ENCODE peak calls at places on chromosomes 11 and 22, in six cellular contexts. One of them, this sample, is unnamed.

GRCh38 chr22:37196539-37197450 is 8.7 kb upstream of the C1QTNF6 start:
- DNase-seq in IMR-90: peak
- DNase-seq in neuronal stem cell: no peak
- DNase-seq in H9: no peak
- DNase-seq in mesendoderm: peak
- DNase-seq in mesenchymal stem cell: peak
- DNase-seq in this sample: no peak

GRCh38 chr11:8650401-8650990 is 32.0 kb downstream of the TRIM66 start:
- DNase-seq in IMR-90: peak
- DNase-seq in neuronal stem cell: no peak
- DNase-seq in H9: no peak
- DNase-seq in mesendoderm: no peak
- DNase-seq in mesenchymal stem cell: peak
- DNase-seq in this sample: no peak

GRCh38 chr11:62433553-62434301 is 14.9 kb downstream of the SCGB1A1 start:
- DNase-seq in IMR-90: no peak
- DNase-seq in neuronal stem cell: no peak
- DNase-seq in H9: no peak
- DNase-seq in mesendoderm: no peak
- DNase-seq in mesenchymal stem cell: no peak
- DNase-seq in this sample: no peak

GRCh38 chr22:39534591-39535301 is 2.2 kb upstream of the RPS19BP1 start:
- DNase-seq in IMR-90: peak
- DNase-seq in neuronal stem cell: peak
- DNase-seq in H9: peak
- DNase-seq in mesendoderm: peak
- DNase-seq in mesenchymal stem cell: peak
- DNase-seq in this sample: no peak

GRCh38 chr22:20418211-20418788 is 19.3 kb downstream of the SCARF2 start:
- DNase-seq in IMR-90: peak
- DNase-seq in neuronal stem cell: peak
- DNase-seq in H9: peak
- DNase-seq in mesendoderm: peak
- DNase-seq in mesenchymal stem cell: peak
- DNase-seq in this sample: no peak

GRCh38 chr11:7706377-7706776 is at the start of gene OVCH2:
- DNase-seq in IMR-90: no peak
- DNase-seq in neuronal stem cell: no peak
- DNase-seq in H9: no peak
- DNase-seq in mesendoderm: no peak
- DNase-seq in mesenchymal stem cell: no peak
- DNase-seq in this sample: no peak

GRCh38 chr22:44917372-44918165 is 92.2 kb downstream of the PHF21B start:
- DNase-seq in IMR-90: no peak
- DNase-seq in neuronal stem cell: no peak
- DNase-seq in H9: no peak
- DNase-seq in mesendoderm: no peak
- DNase-seq in mesenchymal stem cell: no peak
- DNase-seq in this sample: no peak

GRCh38 chr11:1306186-1307162 is 3.0 kb downstream of the TOLLIP start:
- DNase-seq in IMR-90: no peak
- DNase-seq in neuronal stem cell: no peak
- DNase-seq in H9: peak
- DNase-seq in mesendoderm: no peak
- DNase-seq in mesenchymal stem cell: no peak
- DNase-seq in this sample: no peak

GRCh38 chr11:32952421-32952820 is 59.8 kb downstream of the QSER1 start:
- DNase-seq in IMR-90: no peak
- DNase-seq in neuronal stem cell: no peak
- DNase-seq in H9: no peak
- DNase-seq in mesendoderm: no peak
- DNase-seq in mesenchymal stem cell: no peak
- DNase-seq in this sample: no peak

GRCh38 chr22:19497245-19497644 is 17.5 kb downstream of the CDC45 start:
- DNase-seq in IMR-90: peak
- DNase-seq in neuronal stem cell: no peak
- DNase-seq in H9: no peak
- DNase-seq in mesendoderm: no peak
- DNase-seq in mesenchymal stem cell: peak
- DNase-seq in this sample: no peak

GRCh38 chr11:10450451-10451398 is 4.3 kb upstream of the AMPD3 start:
- DNase-seq in IMR-90: no peak
- DNase-seq in neuronal stem cell: peak
- DNase-seq in H9: peak
- DNase-seq in mesendoderm: peak
- DNase-seq in mesenchymal stem cell: peak
- DNase-seq in this sample: peak

GRCh38 chr11:96817488-96817887 is 427.7 kb downstream of the JRKL start:
- DNase-seq in IMR-90: no peak
- DNase-seq in neuronal stem cell: no peak
- DNase-seq in H9: no peak
- DNase-seq in mesendoderm: no peak
- DNase-seq in mesenchymal stem cell: peak
- DNase-seq in this sample: no peak

GRCh38 chr22:36237462-36238347 is 1.6 kb downstream of the APOL2 start:
- DNase-seq in IMR-90: no peak
- DNase-seq in neuronal stem cell: no peak
- DNase-seq in H9: peak
- DNase-seq in mesendoderm: no peak
- DNase-seq in mesenchymal stem cell: peak
- DNase-seq in this sample: no peak

GRCh38 chr11:20156876-20157613 is 3.2 kb downstream of the DBX1 start:
- DNase-seq in IMR-90: no peak
- DNase-seq in neuronal stem cell: peak
- DNase-seq in H9: no peak
- DNase-seq in mesendoderm: peak
- DNase-seq in mesenchymal stem cell: no peak
- DNase-seq in this sample: no peak

GRCh38 chr11:66688561-66689534 is 11.2 kb upstream of the RBM4B start:
- DNase-seq in IMR-90: no peak
- DNase-seq in neuronal stem cell: no peak
- DNase-seq in H9: no peak
- DNase-seq in mesendoderm: no peak
- DNase-seq in mesenchymal stem cell: no peak
- DNase-seq in this sample: no peak

GRCh38 chr11:69617682-69618081 is 23.3 kb upstream of the CCND1 start:
- DNase-seq in IMR-90: no peak
- DNase-seq in neuronal stem cell: no peak
- DNase-seq in H9: no peak
- DNase-seq in mesendoderm: no peak
- DNase-seq in mesenchymal stem cell: no peak
- DNase-seq in this sample: no peak

GRCh38 chr22:22348127-22348814 is 103.7 kb downstream of the VPREB1 start:
- DNase-seq in IMR-90: no peak
- DNase-seq in neuronal stem cell: peak
- DNase-seq in H9: peak
- DNase-seq in mesendoderm: peak
- DNase-seq in mesenchymal stem cell: peak
- DNase-seq in this sample: peak

GRCh38 chr11:13183094-13183825 is 94.3 kb upstream of the BMAL1 start:
- DNase-seq in IMR-90: peak
- DNase-seq in neuronal stem cell: no peak
- DNase-seq in H9: no peak
- DNase-seq in mesendoderm: peak
- DNase-seq in mesenchymal stem cell: peak
- DNase-seq in this sample: no peak

GRCh38 chr11:37317803-37318202 is 719.8 kb upstream of the RAG2 start:
- DNase-seq in IMR-90: no peak
- DNase-seq in neuronal stem cell: no peak
- DNase-seq in H9: no peak
- DNase-seq in mesendoderm: no peak
- DNase-seq in mesenchymal stem cell: no peak
- DNase-seq in this sample: no peak

DNA sequence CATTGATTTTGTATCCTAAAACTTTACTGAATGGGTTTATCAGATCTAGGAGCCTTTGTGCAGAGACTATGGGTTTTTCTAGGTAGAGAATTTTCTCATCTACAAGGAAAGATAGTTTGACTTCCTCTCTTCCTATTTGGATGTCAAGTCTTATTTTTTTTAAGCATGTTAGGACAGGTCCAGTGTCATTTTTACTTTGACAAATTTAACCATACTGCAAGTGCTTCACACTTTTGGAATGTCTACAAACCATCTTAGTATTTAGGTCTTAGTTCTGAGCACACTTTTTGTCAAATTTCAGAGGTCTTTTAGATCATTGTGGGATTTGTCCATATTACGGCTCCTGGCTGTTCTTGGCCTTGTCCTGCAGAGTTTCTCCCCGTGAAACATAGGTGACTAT is 715.2 kb upstream of the RAG2 start:
- DNase-seq in IMR-90: no peak
- DNase-seq in neuronal stem cell: no peak
- DNase-seq in H9: no peak
- DNase-seq in mesendoderm: no peak
- DNase-seq in mesenchymal stem cell: no peak
- DNase-seq in this sample: no peak
- H2BK15ac ChIP-seq in IMR-90: no peak
- H2BK15ac ChIP-seq in neuronal stem cell: no peak
- H2BK15ac ChIP-seq in H9: no peak
- H2BK15ac ChIP-seq in mesendoderm: no peak
- H2BK15ac ChIP-seq in mesenchymal stem cell: no peak
- H2BK15ac ChIP-seq in this sample: no peak

DNA sequence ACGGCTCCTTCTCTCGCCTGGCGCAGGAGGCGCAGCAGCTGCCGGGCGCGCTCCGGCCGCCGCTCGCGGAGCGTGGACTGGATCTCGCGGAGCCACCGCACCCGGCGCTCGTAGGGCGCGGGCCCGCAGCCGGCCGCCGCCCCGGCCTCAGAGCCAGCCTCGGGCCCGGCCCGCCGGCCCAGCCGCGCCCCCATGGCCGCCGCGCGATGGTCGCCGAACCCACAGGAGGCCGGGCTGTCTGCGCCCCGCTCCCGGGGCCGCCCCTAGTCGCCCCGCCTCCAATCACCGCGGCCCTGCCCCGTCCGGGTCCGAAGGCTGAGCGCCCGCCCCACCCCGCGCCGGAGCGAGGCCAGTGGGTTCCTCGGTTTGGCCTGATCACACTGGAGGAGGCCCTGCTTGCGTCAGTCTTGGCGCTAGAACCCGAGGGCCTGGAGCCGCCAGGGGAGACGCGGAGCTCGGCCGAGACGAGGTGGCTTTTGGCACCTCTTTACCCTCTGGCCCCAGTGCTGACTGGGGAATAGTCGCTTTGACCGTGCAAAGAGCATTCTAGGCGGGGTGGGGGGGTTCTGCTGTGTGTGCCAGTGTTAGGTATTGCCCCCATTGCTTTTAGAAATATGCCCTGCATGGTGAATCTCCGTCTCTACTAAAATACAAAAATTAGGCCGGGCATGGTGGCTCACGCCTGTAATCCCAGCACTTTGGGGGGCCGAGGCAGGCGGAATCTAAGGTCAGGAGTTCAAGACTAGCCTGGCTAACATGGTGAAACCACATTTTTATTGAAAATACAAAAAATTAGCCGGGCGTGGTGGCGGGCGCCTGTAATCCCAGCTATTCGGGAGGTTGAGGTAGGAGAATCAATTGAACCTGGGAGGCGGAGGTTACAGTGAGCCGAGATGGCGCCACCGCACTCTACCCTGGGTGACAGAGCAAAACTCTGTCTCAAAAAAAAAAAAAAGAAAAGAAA is at the start of gene LRRC75B:
- DNase-seq in IMR-90: peak
- DNase-seq in neuronal stem cell: peak
- DNase-seq in H9: peak
- DNase-seq in mesendoderm: peak
- DNase-seq in mesenchymal stem cell: peak
- DNase-seq in this sample: peak
- H2BK120ac ChIP-seq in IMR-90: peak
- H2BK120ac ChIP-seq in neuronal stem cell: peak
- H2BK120ac ChIP-seq in H9: no peak
- H2BK120ac ChIP-seq in mesendoderm: no peak
- H2BK120ac ChIP-seq in mesenchymal stem cell: peak
- H2BK120ac ChIP-seq in this sample: no peak

DNA sequence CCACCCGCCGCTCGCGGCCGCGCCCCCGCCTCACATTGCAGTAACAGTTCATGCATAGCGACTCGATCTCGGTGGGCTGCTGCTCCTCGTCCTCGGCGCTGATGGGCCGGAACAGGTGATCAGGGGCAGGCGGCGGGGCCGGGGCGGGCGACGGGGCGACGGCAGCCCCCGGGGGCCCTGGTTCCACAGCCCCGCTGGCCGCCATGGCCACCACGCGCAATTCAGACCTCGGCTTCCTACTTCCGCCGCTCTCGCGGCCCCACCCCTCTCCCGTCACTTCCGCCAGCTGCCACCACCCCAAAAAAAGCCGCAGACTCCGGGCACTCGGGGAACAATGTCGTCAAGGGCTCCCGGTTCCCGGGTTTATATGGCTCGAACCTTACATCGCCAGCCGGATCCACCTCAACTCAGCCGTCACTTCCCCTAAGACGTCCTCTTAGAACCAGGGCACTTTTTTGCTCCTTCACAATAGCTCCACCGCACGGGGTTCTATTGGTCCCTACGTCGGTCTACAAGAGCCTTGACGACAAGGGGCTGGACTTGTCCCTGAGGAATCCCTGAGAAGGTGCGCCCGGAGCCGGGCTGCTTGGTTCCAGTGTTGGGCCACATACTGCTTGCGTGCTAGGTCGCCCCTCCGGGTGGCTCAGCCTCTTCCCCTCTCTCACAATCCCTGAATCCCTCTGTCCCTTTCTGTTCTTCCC is at the start of gene ZPR1:
- DNase-seq in IMR-90: peak
- DNase-seq in neuronal stem cell: peak
- DNase-seq in H9: peak
- DNase-seq in mesendoderm: peak
- DNase-seq in mesenchymal stem cell: peak
- DNase-seq in this sample: peak
- H2BK15ac ChIP-seq in IMR-90: peak
- H2BK15ac ChIP-seq in neuronal stem cell: no peak
- H2BK15ac ChIP-seq in H9: no peak
- H2BK15ac ChIP-seq in mesendoderm: no peak
- H2BK15ac ChIP-seq in mesenchymal stem cell: peak
- H2BK15ac ChIP-seq in this sample: no peak

DNA sequence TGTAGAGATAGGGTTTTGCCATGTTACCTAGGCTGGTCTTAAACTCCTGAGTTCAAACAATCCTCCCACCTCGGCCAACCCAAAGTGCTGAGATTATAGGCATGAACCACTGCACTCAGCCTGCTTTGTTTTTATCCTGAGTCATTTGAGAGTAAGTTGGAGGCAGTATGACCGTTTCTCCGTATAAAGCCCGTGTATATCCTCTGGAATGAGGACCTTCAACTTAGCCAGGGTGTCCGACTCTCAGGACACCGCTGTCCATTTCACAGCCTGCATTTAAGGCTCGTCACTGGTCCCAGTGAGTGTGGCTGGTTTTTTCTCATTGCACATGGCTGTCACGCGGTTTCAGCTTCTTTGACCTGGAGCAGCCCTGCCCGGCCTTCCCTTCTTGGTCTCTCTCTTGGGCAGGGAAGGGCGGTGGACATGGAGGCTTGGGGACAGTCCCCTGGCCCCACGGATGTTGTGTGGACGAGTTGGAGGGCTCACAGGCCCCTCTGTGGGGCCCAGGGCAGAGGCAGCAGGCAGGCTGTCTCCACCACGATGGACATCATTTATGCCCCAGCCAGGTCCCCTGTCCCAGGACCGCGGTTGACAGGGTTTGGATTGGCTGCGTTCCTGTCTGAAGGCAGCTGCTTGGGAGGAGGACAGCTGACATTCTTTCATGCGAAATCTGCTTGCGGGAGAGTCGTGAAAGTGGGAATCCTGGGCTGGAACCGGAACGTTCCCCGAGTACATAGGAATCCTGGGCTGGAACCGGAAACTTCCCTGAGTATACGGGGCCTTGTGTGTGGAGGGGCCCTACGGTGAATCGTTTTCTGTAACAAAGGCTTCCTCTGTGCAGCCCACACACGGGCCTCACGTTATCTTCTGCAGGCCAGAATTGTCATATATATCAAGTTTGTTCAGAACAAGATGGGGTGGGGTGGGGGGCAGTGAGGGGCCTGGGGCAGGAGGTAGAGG is 93.4 kb downstream of the KCNQ1 start:
- DNase-seq in IMR-90: no peak
- DNase-seq in neuronal stem cell: no peak
- DNase-seq in H9: no peak
- DNase-seq in mesendoderm: no peak
- DNase-seq in mesenchymal stem cell: no peak
- DNase-seq in this sample: no peak
- H2BK120ac ChIP-seq in IMR-90: no peak
- H2BK120ac ChIP-seq in neuronal stem cell: peak
- H2BK120ac ChIP-seq in H9: no peak
- H2BK120ac ChIP-seq in mesendoderm: no peak
- H2BK120ac ChIP-seq in mesenchymal stem cell: no peak
- H2BK120ac ChIP-seq in this sample: no peak

This sample was measured in H1.